ENCODE peak calls at places on chromosome 1, in four cellular contexts. One of them, this sample, is unnamed.

GRCh38 chr1:89369331-89369730 is 5.5 kb downstream of the GBP6 start:
- DNase-seq in H7: no peak
- DNase-seq in foreskin fibroblast: no peak
- DNase-seq in spleen: no peak
- DNase-seq in this sample: no peak

GRCh38 chr1:206461602-206462455 is 8.4 kb upstream of the IKBKE start:
- DNase-seq in spleen: peak
- DNase-seq in foreskin fibroblast: peak
- DNase-seq in H7: peak
- DNase-seq in this sample: peak

GRCh38 chr1:218931331-218931730 is 242.3 kb upstream of the LYPLAL1 start:
- DNase-seq in spleen: no peak
- DNase-seq in foreskin fibroblast: no peak
- DNase-seq in H7: no peak
- DNase-seq in this sample: no peak

GRCh38 chr1:23555949-23556640 is 3.2 kb downstream of the ID3 start:
- DNase-seq in spleen: no peak
- DNase-seq in foreskin fibroblast: peak
- DNase-seq in H7: peak
- DNase-seq in this sample: peak

GRCh38 chr1:179976970-179977651 is 22.5 kb downstream of the CEP350 start:
- DNase-seq in foreskin fibroblast: no peak
- DNase-seq in spleen: no peak
- DNase-seq in H7: peak
- DNase-seq in this sample: peak

GRCh38 chr1:40003156-40004093 is 37.1 kb upstream of the CAP1 start:
- DNase-seq in foreskin fibroblast: no peak
- DNase-seq in spleen: no peak
- DNase-seq in H7: no peak
- DNase-seq in this sample: no peak

GRCh38 chr1:205936846-205937707 is 6.2 kb downstream of the SLC26A9 start:
- DNase-seq in H7: no peak
- DNase-seq in foreskin fibroblast: peak
- DNase-seq in spleen: no peak
- DNase-seq in this sample: no peak

GRCh38 chr1:14742181-14742980 is 143.9 kb downstream of the KAZN start:
- DNase-seq in H7: no peak
- DNase-seq in foreskin fibroblast: peak
- DNase-seq in spleen: no peak
- DNase-seq in this sample: no peak

GRCh38 chr1:68151690-68152089 is 80.6 kb downstream of the WLS start:
- DNase-seq in foreskin fibroblast: no peak
- DNase-seq in spleen: no peak
- DNase-seq in H7: peak
- DNase-seq in this sample: no peak

GRCh38 chr1:24867064-24867870 is 62.8 kb downstream of the RUNX3 start:
- DNase-seq in foreskin fibroblast: no peak
- DNase-seq in H7: peak
- DNase-seq in spleen: no peak
- DNase-seq in this sample: no peak

GRCh38 chr1:1080951-1081310 is 6.8 kb upstream of the RNF223 start:
- DNase-seq in foreskin fibroblast: no peak
- DNase-seq in spleen: no peak
- DNase-seq in H7: peak
- DNase-seq in this sample: no peak

GRCh38 chr1:12081648-12082396 is 18.7 kb downstream of the TNFRSF8 start:
- DNase-seq in foreskin fibroblast: no peak
- DNase-seq in spleen: peak
- DNase-seq in H7: peak
- DNase-seq in this sample: no peak

GRCh38 chr1:100642826-100643225 is 76.7 kb upstream of the VCAM1 start:
- DNase-seq in foreskin fibroblast: no peak
- DNase-seq in H7: no peak
- DNase-seq in spleen: no peak
- DNase-seq in this sample: no peak

GRCh38 chr1:226637147-226637935 is 88.8 kb downstream of the STUM start:
- DNase-seq in spleen: peak
- DNase-seq in foreskin fibroblast: peak
- DNase-seq in H7: peak
- DNase-seq in this sample: peak

GRCh38 chr1:36652586-36652985 is 169.9 kb upstream of the CSF3R start:
- DNase-seq in spleen: no peak
- DNase-seq in H7: no peak
- DNase-seq in foreskin fibroblast: no peak
- DNase-seq in this sample: no peak

GRCh38 chr1:13947658-13948057 is 247.7 kb downstream of the PRDM2 start:
- DNase-seq in H7: no peak
- DNase-seq in foreskin fibroblast: no peak
- DNase-seq in spleen: no peak
- DNase-seq in this sample: no peak

GRCh38 chr1:211148371-211148770 is 14.4 kb upstream of the KCNH1 start:
- DNase-seq in foreskin fibroblast: no peak
- DNase-seq in H7: no peak
- DNase-seq in spleen: no peak
- DNase-seq in this sample: no peak

GRCh38 chr1:198258491-198258890 is 101.7 kb downstream of the NEK7 start:
- DNase-seq in foreskin fibroblast: peak
- DNase-seq in spleen: no peak
- DNase-seq in H7: no peak
- DNase-seq in this sample: no peak

DNA sequence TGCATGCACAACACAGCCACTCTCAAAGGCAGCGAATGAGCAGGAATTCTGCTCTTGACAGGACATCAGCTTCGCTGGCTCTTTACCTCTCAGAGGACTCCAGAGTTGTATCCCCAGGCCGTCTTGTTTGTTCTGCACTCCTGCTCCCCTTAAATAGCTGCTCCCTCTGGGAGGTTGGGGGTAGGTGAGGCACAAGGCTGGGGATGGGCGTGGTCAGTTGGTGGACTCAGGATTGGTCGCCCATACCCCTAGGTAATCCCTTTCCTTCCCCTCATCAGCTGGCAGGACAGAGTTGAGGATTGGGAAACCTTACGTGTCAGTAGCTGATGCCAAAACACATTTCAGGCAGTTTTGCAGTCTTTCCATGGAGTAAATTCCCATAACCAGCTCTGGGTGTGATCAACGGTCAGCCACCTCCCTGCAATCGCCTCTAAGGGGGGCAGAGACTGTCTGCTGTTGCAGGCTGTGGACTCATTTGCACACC is at the start of gene PLA2G2A:
- DNase-seq in H7: no peak
- DNase-seq in spleen: no peak
- DNase-seq in foreskin fibroblast: no peak
- DNase-seq in this sample: no peak
- H3K4me3 ChIP-seq in H7: no peak
- H3K4me3 ChIP-seq in spleen: no peak
- H3K4me3 ChIP-seq in foreskin fibroblast: no peak
- H3K4me3 ChIP-seq in this sample: no peak

GRCh38 chr1:10901091-10901893 is 104.8 kb upstream of the CASZ1 start:
- DNase-seq in H7: peak
- DNase-seq in spleen: peak
- DNase-seq in foreskin fibroblast: no peak
- DNase-seq in this sample: peak
- H3K4me3 ChIP-seq in H7: no peak
- H3K4me3 ChIP-seq in spleen: no peak
- H3K4me3 ChIP-seq in foreskin fibroblast: no peak
- H3K4me3 ChIP-seq in this sample: peak

GRCh38 chr1:203478986-203479385 is 3.4 kb downstream of the PRELP start:
- DNase-seq in spleen: no peak
- DNase-seq in foreskin fibroblast: no peak
- DNase-seq in H7: no peak
- DNase-seq in this sample: no peak
- H3K4me3 ChIP-seq in spleen: no peak
- H3K4me3 ChIP-seq in foreskin fibroblast: no peak
- H3K4me3 ChIP-seq in H7: no peak
- H3K4me3 ChIP-seq in this sample: no peak

DNA sequence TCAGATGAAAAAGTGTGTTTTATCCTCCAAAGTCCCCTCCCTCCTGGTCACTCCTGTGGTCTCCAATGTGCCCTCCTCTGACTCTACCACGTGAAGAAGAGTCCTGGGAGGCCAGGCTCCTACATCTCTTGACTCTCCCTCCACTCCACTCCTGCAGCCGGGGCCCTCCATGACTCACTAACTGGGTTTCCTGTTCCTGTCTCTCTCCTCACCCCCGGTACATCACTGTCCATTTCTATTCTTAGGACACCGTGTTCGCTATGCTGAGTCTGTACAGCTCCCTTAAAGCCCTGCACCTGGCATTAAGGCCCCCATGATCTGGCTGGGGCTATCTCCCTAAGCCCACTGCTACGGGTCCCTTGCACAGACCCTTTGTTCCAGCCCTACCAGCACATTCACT is 93.4 kb downstream of the BCAR3 start:
- DNase-seq in spleen: no peak
- DNase-seq in foreskin fibroblast: no peak
- DNase-seq in H7: no peak
- DNase-seq in this sample: no peak
- H3K4me3 ChIP-seq in spleen: no peak
- H3K4me3 ChIP-seq in foreskin fibroblast: no peak
- H3K4me3 ChIP-seq in H7: no peak
- H3K4me3 ChIP-seq in this sample: no peak

DNA sequence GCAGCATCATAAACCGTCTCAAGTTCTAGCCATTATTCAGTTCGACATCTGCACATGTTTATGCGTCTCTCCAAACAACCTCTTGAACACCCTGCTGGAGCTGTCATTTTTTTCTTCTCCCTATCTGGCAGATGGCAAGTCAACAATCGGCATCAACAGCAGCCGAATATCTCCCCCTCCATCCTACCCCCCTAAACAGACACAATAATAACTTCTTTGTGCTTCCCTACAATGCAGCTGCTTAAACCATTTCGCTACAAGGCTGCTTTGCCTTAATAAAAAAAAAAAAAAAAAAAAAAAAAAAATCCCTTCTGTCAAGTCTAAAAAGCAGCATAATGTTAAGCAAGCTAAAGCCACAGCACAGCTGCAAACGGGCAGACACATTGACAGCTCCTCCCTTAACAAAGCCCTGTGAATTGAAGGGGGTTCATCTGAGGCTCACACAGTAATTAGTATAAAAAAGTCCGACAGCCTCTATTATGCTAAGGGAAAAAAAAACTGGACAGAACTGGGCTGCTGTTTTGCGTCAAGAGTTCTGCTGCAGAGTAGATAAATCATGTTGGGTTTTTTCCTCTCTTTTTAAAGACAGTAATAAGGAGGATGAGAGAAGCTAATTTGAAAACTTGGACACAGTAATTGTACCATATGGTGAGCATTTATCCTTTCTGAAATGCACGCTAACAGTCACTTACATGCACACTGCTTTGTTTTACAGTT is 136.4 kb downstream of the AKT3 start:
- DNase-seq in H7: no peak
- DNase-seq in foreskin fibroblast: no peak
- DNase-seq in spleen: no peak
- DNase-seq in this sample: peak
- H3K4me3 ChIP-seq in H7: no peak
- H3K4me3 ChIP-seq in foreskin fibroblast: no peak
- H3K4me3 ChIP-seq in spleen: no peak
- H3K4me3 ChIP-seq in this sample: peak